ENCODE peak calls at places on chromosomes 6 and 20, in four cellular contexts. C, O, B and H are unnamed samples. For H3K4me1, the result is how much of the 10 kb centered on the place peaks cover.

GRCh38 chr6:656460-657252 is at the start of gene HUS1B:
- DNase-seq in O (no peak), C (no peak), B (no peak), H (no peak)

GRCh38 chr6:11050735-11051134 is 6.6 kb upstream of the ELOVL2 start:
- DNase-seq in B (peak), C (no peak), O (no peak), H (no peak)

GRCh38 chr6:167270499-167271307 is 20.4 kb upstream of the UNC93A start:
- DNase-seq in O (no peak), B (no peak), C (no peak), H (no peak)

GRCh38 chr6:16741112-16742016 is 19.9 kb downstream of the ATXN1 start:
- DNase-seq in B (peak), C (no peak), O (no peak), H (no peak)

GRCh38 chr6:79335133-79335674 is 100.7 kb upstream of the HMGN3 start:
- DNase-seq in B (no peak), O (no peak), C (no peak), H (no peak)

GRCh38 chr6:133610974-133611373 is 277.9 kb upstream of the TCF21 start:
- DNase-seq in C (no peak), O (no peak), B (no peak), H (no peak)

GRCh38 chr6:151388997-151389639 is 2.2 kb downstream of the ZBTB2 start:
- DNase-seq in O (no peak), C (no peak), B (no peak), H (no peak)

GRCh38 chr6:47810885-47811284 is 29.1 kb downstream of the OPN5 start:
- DNase-seq in B (no peak), C (no peak), O (no peak), H (no peak)

GRCh38 chr20:43832096-43832816 is 82.4 kb upstream of the TOX2 start:
- DNase-seq in B (no peak), C (no peak), O (no peak), H (no peak)

GRCh38 chr6:33427585-33428218 is 7.8 kb downstream of the SYNGAP1 start:
- DNase-seq in C (peak), B (no peak), O (peak), H (peak)

GRCh38 chr6:151765444-151765886 is 42.0 kb upstream of the ESR1 start:
- DNase-seq in B (peak), O (no peak), C (peak), H (peak)

GRCh38 chr6:154402081-154402780 is 45.6 kb upstream of the IPCEF1 start:
- DNase-seq in B (no peak), O (no peak), C (no peak), H (no peak)

GRCh38 chr6:56869346-56869745 is 85.6 kb upstream of the BEND6 start:
- DNase-seq in B (no peak), C (no peak), O (no peak), H (no peak)

GRCh38 chr20:9200196-9200595 is 131.3 kb downstream of the PLCB4 start:
- DNase-seq in O (no peak), B (peak), C (no peak), H (no peak)

GRCh38 chr6:39204646-39205244 is 24.5 kb downstream of the KCNK5 start:
- DNase-seq in B (no peak), O (no peak), C (no peak), H (no peak)

GRCh38 chr6:7410801-7411200 is 21.2 kb downstream of the RIOK1 start:
- DNase-seq in O (no peak), C (no peak), B (no peak), H (no peak)

GRCh38 chr6:6694825-6695710 is 106.5 kb downstream of the LY86 start:
- DNase-seq in B (no peak), C (no peak), O (peak), H (no peak)

GRCh38 chr6:35343092-35343834 is 905 bp downstream of the PPARD start:
- DNase-seq in C (no peak), B (peak), O (no peak), H (no peak)

GRCh38 chr6:947235-947934 is 254.4 kb upstream of the EXOC2 start:
- DNase-seq in B (no peak), O (no peak), C (no peak), H (no peak)

GRCh38 chr20:51542033-51542893 is at the start of gene NFATC2:
- DNase-seq in O (no peak), B (no peak), C (no peak), H (peak)

GRCh38 chr6:157838718-157839430 is 15.8 kb downstream of the SNX9 start:
- DNase-seq in O (no peak), B (no peak), C (no peak), H (no peak)

GRCh38 chr6:79134699-79135474 is 56.8 kb upstream of the PHIP start:
- DNase-seq in O (no peak), B (no peak), C (no peak), H (no peak)

GRCh38 chr20:35674921-35675320 is 10.2 kb upstream of the CPNE1 start:
- DNase-seq in B (no peak), C (no peak), O (no peak), H (no peak)

GRCh38 chr20:62663484-62664315 is 21.4 kb downstream of the SLCO4A1 start:
- DNase-seq in O (no peak), B (no peak), C (no peak), H (no peak)

GRCh38 chr6:138970856-138971425 is 17.1 kb downstream of the REPS1 start:
- DNase-seq in C (no peak), O (no peak), B (peak), H (no peak)

GRCh38 chr6:38353310-38354032 is 286.3 kb downstream of the BTBD9 start:
- DNase-seq in C (no peak), O (no peak), B (no peak), H (no peak)

GRCh38 chr6:3409699-3410384 is 47.0 kb downstream of the SLC22A23 start:
- DNase-seq in C (no peak), O (no peak), B (no peak), H (no peak)

GRCh38 chr20:35598476-35598875 is 17.2 kb upstream of the SPAG4 start:
- DNase-seq in B (no peak), C (no peak), O (no peak), H (no peak)

GRCh38 chr20:10984294-10984693 is 310.5 kb upstream of the JAG1 start:
- DNase-seq in C (no peak), B (no peak), O (no peak), H (no peak)

GRCh38 chr6:37706749-37707148 is 9.1 kb upstream of the MDGA1 start:
- DNase-seq in B (no peak), C (no peak), O (no peak), H (no peak)

GRCh38 chr6:144528605-144529425 is 243.7 kb downstream of the UTRN start:
- DNase-seq in B (peak), O (no peak), C (no peak), H (no peak)

GRCh38 chr6:16817594-16817993 is 56.3 kb upstream of the ATXN1 start:
- DNase-seq in O (no peak), C (no peak), B (no peak), H (no peak)

GRCh38 chr20:47354388-47354709 is 2.1 kb downstream of the ZMYND8 start:
- DNase-seq in O (no peak), C (no peak), B (no peak), H (no peak)

GRCh38 chr6:43724354-43724753 is 36.8 kb upstream of the MRPS18A start:
- DNase-seq in C (no peak), B (no peak), O (no peak), H (no peak)
- H3K27ac ChIP-seq in C (peak), B (no peak), O (peak), H (no peak)

GRCh38 chr6:28903686-28904085 is 20.1 kb downstream of the TRIM27 start:
- DNase-seq in C (no peak), O (no peak), B (no peak), H (no peak)

GRCh38 chr6:28895131-28895812 is 28.5 kb downstream of the TRIM27 start:
- DNase-seq in C (peak), B (peak), O (peak), H (peak)

GRCh38 chr6:28900577-28901266 is 23.1 kb downstream of the TRIM27 start:
- DNase-seq in C (no peak), B (no peak), O (no peak), H (no peak)

GRCh38 chr6:28896505-28897392 is 27.0 kb downstream of the TRIM27 start:
- DNase-seq in O (peak), B (peak), C (peak), H (peak)

DNA sequence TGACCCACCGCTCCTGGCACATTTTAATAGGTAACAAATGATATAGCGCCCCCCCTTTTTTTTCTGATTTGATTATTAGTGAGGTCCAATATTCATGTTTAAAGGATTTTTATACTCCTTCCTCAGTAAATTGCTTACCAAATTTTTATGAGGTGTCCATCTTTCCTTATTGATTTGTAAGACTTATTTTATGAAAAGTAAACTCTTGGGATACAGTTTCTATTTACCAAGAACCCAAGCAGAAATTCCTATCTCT is 25.1 kb downstream of the TRIM27 start:
- DNase-seq in O (no peak), B (no peak), C (no peak), H (no peak)
- TF ChIP-seq CTCF in O (no peak), B (no peak), C (no peak), H (no peak)

GRCh38 chr6:4728436-4728769 is 47.8 kb upstream of the CDYL start:
- DNase-seq in O (no peak), C (no peak), B (no peak), H (no peak)

GRCh38 chr6:4728949-4729348 is 47.3 kb upstream of the CDYL start:
- DNase-seq in B (no peak), O (no peak), C (no peak), H (no peak)

GRCh38 chr6:4723383-4723782 is 52.8 kb upstream of the CDYL start:
- DNase-seq in O (no peak), C (no peak), B (no peak), H (no peak)

GRCh38 chr6:4727671-4728435 is 48.4 kb upstream of the CDYL start:
- DNase-seq in O (no peak), C (no peak), B (peak), H (no peak)

GRCh38 chr6:4727236-4727635 is 49.0 kb upstream of the CDYL start:
- DNase-seq in O (no peak), C (no peak), B (no peak), H (no peak)
- H3K4me1 ChIP-seq in O (under half), C (under half), B (under half), H (under half)

DNA sequence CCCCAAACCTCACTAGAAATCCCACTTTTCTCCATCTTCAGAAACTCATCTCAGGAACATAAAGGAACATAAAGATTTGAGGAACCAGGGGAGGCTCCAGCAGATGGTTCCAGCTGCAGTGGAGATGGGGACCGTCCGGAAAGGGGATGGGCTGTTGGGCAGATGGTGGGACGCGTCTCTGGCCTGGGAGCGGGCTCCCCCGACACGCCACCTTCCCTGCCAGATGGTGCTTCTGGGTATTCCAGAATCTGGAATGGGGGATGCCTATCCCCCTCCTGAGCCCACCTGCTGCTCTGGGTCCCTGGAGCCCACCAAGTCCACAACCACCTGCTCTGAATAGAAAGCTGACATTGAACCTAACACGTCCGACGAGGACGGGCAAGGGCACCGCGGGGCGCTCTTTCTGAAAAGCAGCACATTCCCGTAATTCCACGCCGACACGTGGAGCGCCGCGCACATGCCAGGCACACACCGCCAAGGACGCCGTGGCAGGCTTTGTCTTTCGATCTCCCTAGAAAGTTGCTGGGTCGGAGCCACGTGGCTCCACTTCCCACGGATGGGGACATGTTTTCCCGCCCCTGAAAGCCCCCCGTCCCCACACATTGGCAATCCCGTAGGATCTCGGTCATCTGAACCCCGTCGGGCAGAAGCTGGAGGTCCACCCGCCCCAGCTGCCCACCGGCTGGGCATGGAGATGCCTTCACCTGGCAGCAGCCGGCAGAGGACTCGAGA is 27.3 kb downstream of the SLC2A4RG start:
- DNase-seq in B (no peak), O (no peak), C (no peak), H (no peak)
- H3K27ac ChIP-seq in B (no peak), O (no peak), C (no peak), H (no peak)

GRCh38 chr20:23060629-23061028 is 11.2 kb upstream of the THBD start:
- DNase-seq in B (no peak), O (no peak), C (no peak), H (no peak)

GRCh38 chr20:23063573-23063972 is 14.1 kb upstream of the THBD start:
- DNase-seq in B (no peak), O (no peak), C (no peak), H (no peak)

GRCh38 chr20:23062632-23063031 is 13.2 kb upstream of the THBD start:
- DNase-seq in B (no peak), O (no peak), C (no peak), H (no peak)

GRCh38 chr20:23061262-23061661 is 11.8 kb upstream of the THBD start:
- DNase-seq in B (no peak), O (no peak), C (no peak), H (no peak)

DNA sequence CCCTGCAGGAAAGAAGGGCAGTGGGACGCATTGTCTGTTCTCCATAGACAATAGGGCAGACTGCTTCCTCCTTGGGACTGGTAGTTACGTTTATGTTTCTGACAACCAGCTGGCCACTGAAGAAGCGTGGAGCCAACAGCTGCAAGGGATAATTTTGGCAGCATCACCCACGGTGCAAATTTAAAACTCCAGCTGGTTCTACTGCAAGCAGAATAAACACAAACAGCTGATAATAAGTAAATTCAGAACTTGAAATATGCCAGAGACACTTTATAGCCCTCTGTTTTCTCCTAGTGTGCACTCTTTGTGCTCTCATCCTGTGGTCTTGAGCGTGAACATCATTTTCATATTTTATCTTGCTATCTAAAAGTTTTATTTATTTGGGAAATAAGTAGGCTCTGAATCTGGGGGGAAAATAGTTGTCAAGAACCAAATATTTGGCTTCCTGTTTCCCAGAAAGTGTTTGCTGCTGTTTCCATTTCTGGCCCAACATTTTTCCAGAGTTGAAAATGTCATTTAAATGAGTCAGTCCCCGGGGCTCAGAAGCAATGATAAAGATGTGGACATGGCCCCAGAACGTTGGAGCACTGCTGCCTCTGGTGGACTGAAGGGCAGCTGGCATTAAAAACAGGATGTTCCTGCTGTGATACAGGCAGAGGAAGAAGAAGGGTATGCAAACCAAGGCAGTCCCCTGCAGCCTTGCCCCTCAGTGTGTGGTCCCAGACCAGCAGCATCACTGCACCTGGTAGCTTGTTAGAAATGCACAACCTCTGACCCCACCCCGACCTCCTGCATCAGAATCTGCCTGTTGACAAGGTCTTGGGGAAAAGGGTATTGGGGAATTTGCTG is 12.5 kb upstream of the THBD start:
- DNase-seq in O (no peak), B (peak), C (peak), H (no peak)
- TF ChIP-seq CTCF in O (peak), B (peak), C (peak), H (no peak)